ENCODE peak calls at places on chromosomes 1 and 21, in six cellular contexts. U is HT1080; F is stimulated activated CD4-positive, alpha-beta T cell treated with anti-CD3 and anti-CD28 coated beads, Interleukin-15, amount 100 ng/mL, for 1 hour; W is iPS-NIHi11; S is NCI-H2081; K is fibroblast of pulmonary artery. V is an unnamed sample.

GRCh38 chr1:210726621-210727020 is 397.9 kb downstream of the HHAT start:
- DNase-seq in U (no peak), F (no peak), W (peak), S (no peak), K (peak), V (no peak)

GRCh38 chr1:82565546-82565945 is 764.8 kb downstream of the ADGRL2 start:
- DNase-seq in U (peak), F (no peak), W (peak), S (peak), K (peak), V (no peak)

GRCh38 chr1:198918920-198919319 is 280.1 kb downstream of the PTPRC start:
- DNase-seq in U (no peak), F (no peak), W (no peak), S (no peak), K (peak), V (no peak)

GRCh38 chr1:7930547-7931445 is 9.8 kb downstream of the TNFRSF9 start:
- DNase-seq in U (no peak), F (no peak), W (no peak), S (no peak), K (no peak), V (no peak)

GRCh38 chr1:180926164-180926981 is 13.7 kb downstream of the KIAA1614 start:
- DNase-seq in U (no peak), F (no peak), W (no peak), S (peak), K (peak), V (no peak)

GRCh38 chr1:205584732-205585131 is 47.1 kb downstream of the ELK4 start:
- DNase-seq in U (no peak), F (no peak), W (no peak), S (no peak), K (no peak), V (no peak)

GRCh38 chr21:46226146-46226545 is 2.4 kb downstream of the LSS start:
- DNase-seq in U (no peak), F (no peak), W (no peak), S (no peak), K (peak), V (no peak)

GRCh38 chr1:156117414-156118174 is 3.1 kb downstream of the LMNA start:
- DNase-seq in U (no peak), F (no peak), W (no peak), S (no peak), K (no peak), V (no peak)

GRCh38 chr1:247713753-247714152 is 2.7 kb downstream of the OR6F1 start:
- DNase-seq in U (no peak), F (no peak), W (no peak), S (no peak), K (no peak), V (no peak)

GRCh38 chr1:41868241-41868953 is 50.3 kb downstream of the HIVEP3 start:
- DNase-seq in U (no peak), F (no peak), W (no peak), S (no peak), K (no peak), V (no peak)

GRCh38 chr1:53766766-53767409 is 27.9 kb upstream of the GLIS1 start:
- DNase-seq in U (peak), F (no peak), W (no peak), S (no peak), K (peak), V (no peak)

GRCh38 chr1:180542530-180543171 is 16.1 kb upstream of the OVAAL start:
- DNase-seq in U (no peak), F (no peak), W (no peak), S (no peak), K (peak), V (no peak)

GRCh38 chr1:203187306-203188264 is 1.1 kb upstream of the CHI3L1 start:
- DNase-seq in U (no peak), F (no peak), W (no peak), S (no peak), K (no peak), V (no peak)

GRCh38 chr1:244952940-244953339 is 88.6 kb upstream of the HNRNPU start:
- DNase-seq in U (no peak), F (no peak), W (no peak), S (no peak), K (no peak), V (no peak)

GRCh38 chr1:26059906-26060305 is 7.5 kb downstream of the TRIM63 start:
- DNase-seq in U (no peak), F (no peak), W (no peak), S (no peak), K (no peak), V (no peak)

GRCh38 chr1:201713093-201713810 is 115.7 kb upstream of the IPO9 start:
- DNase-seq in U (peak), F (no peak), W (no peak), S (no peak), K (peak), V (peak)

GRCh38 chr1:60073605-60074278 is at the start of gene C1orf87:
- DNase-seq in U (no peak), F (no peak), W (peak), S (no peak), K (no peak), V (no peak)

GRCh38 chr21:16330340-16331319 is 600.8 kb downstream of the USP25 start:
- DNase-seq in U (peak), F (no peak), W (peak), S (peak), K (peak), V (no peak)

GRCh38 chr1:10217748-10218441 is 7.5 kb downstream of the KIF1B start:
- DNase-seq in U (peak), F (no peak), W (no peak), S (no peak), K (peak), V (no peak)

GRCh38 chr1:186474208-186474607 is 13.3 kb upstream of the PDC start:
- DNase-seq in U (no peak), F (no peak), W (no peak), S (no peak), K (peak), V (no peak)